ENCODE peak calls at places on chromosome 9, in ten cellular contexts. Z, K, H, J, Q, A, R, D, M and O are unnamed samples.

GRCh38 chr9:130846487-130847305 is 11.6 kb downstream of the ABL1 start:
- DNase-seq in A (no peak), M (no peak), Z (no peak), K (peak; percentile 64), J (peak; percentile 83), R (no peak), D (peak; percentile 91), Q (peak; percentile 79), H (no peak), O (no peak)

GRCh38 chr9:17906841-17907779 is 328.2 kb downstream of the SH3GL2 start:
- DNase-seq in K (no peak), R (no peak), H (no peak), A (no peak), Z (no peak), J (no peak), D (no peak), M (no peak), Q (no peak), O (no peak)

GRCh38 chr9:107899961-107900330 is 410.4 kb upstream of the KLF4 start:
- DNase-seq in J (no peak), Z (no peak), R (no peak), Q (no peak), M (no peak), H (no peak), A (no peak), D (no peak), K (no peak), O (no peak)

GRCh38 chr9:115008536-115008935 is 78.1 kb upstream of the TNFSF8 start:
- DNase-seq in A (no peak), D (peak; percentile 80), R (no peak), H (no peak), Q (peak; percentile 85), Z (no peak), K (no peak), J (peak; percentile 97), M (no peak), O (no peak)

GRCh38 chr9:82650368-82650767 is 412.6 kb downstream of the RASEF start:
- DNase-seq in J (no peak), R (no peak), K (no peak), M (no peak), Q (no peak), A (no peak), D (no peak), H (no peak), Z (no peak), O (no peak)

GRCh38 chr9:123302348-123303214 is 34.2 kb upstream of the STRBP start:
- DNase-seq in J (no peak), K (no peak), H (no peak), Q (no peak), Z (no peak), D (no peak), R (no peak), A (no peak), M (no peak), O (no peak)

GRCh38 chr9:36832232-36832795 is 201.8 kb downstream of the PAX5 start:
- DNase-seq in Q (no peak), J (no peak), M (no peak), R (no peak), H (no peak), K (no peak), D (no peak), A (no peak), Z (no peak), O (no peak)

GRCh38 chr9:86700601-86701000 is 246.7 kb downstream of the GAS1 start:
- DNase-seq in A (peak; percentile 7), D (peak; percentile 22), M (no peak), R (no peak), K (peak; percentile 82), Z (peak; percentile 60), Q (no peak), J (peak; percentile 80), H (no peak), O (no peak)

GRCh38 chr9:13705356-13705755 is 425.9 kb upstream of the MPDZ start:
- DNase-seq in K (no peak), A (no peak), R (no peak), Q (peak; percentile 16), M (no peak), Z (no peak), J (peak; percentile 46), H (no peak), D (no peak), O (no peak)

GRCh38 chr9:128771094-128771721 is 519 bp downstream of the ZER1 start:
- DNase-seq in Q (peak; percentile 44), K (no peak), H (peak; percentile 20), A (no peak), D (peak; percentile 10), J (peak; percentile 20), M (peak; percentile 45), Z (peak; percentile 69), R (peak; percentile 42), O (no peak)

GRCh38 chr9:88043647-88044046 is 69.3 kb upstream of the CDK20 start:
- DNase-seq in A (no peak), Z (no peak), J (no peak), D (no peak), M (no peak), H (no peak), Q (no peak), R (no peak), K (no peak), O (no peak)

GRCh38 chr9:81125446-81126092 is 563.8 kb downstream of the TLE1 start:
- DNase-seq in J (peak; percentile 69), Q (no peak), R (no peak), Z (no peak), A (no peak), H (no peak), M (no peak), D (no peak), K (no peak), O (no peak)

GRCh38 chr9:17695482-17695881 is 116.6 kb downstream of the SH3GL2 start:
- DNase-seq in Q (no peak), J (no peak), M (no peak), A (no peak), K (no peak), R (no peak), D (no peak), Z (no peak), H (no peak), O (no peak)

GRCh38 chr9:38371495-38371894 is 21.0 kb upstream of the ALDH1B1 start:
- DNase-seq in Z (peak; percentile 62), D (no peak), A (no peak), H (peak; percentile 21), M (peak; percentile 43), Q (no peak), R (no peak), J (peak; percentile 55), K (no peak), O (peak; percentile 10)

GRCh38 chr9:129178983-129179382 is 922 bp upstream of the IER5L start:
- DNase-seq in Q (no peak), Z (no peak), H (no peak), D (no peak), R (no peak), A (no peak), M (no peak), J (no peak), K (no peak), O (no peak)

GRCh38 chr9:18496586-18496985 is 22.6 kb downstream of the ADAMTSL1 start:
- DNase-seq in Z (no peak), D (no peak), M (no peak), J (no peak), R (no peak), Q (no peak), K (no peak), A (no peak), H (no peak), O (no peak)

GRCh38 chr9:38362912-38363588 is 29.5 kb upstream of the ALDH1B1 start:
- DNase-seq in J (peak; percentile 79), R (peak; percentile 61), Q (peak; percentile 70), D (peak; percentile 43), M (peak; percentile 63), H (peak; percentile 31), A (peak; percentile 9), Z (no peak), K (no peak), O (no peak)

GRCh38 chr9:18296702-18297531 is 177.0 kb upstream of the ADAMTSL1 start:
- DNase-seq in H (no peak), D (peak; percentile 2), R (no peak), M (no peak), Z (no peak), K (no peak), Q (no peak), J (peak; percentile 27), A (no peak), O (no peak)

GRCh38 chr9:121658591-121658990 is 7.2 kb downstream of the DAB2IP start:
- DNase-seq in J (no peak), Q (no peak), K (no peak), A (no peak), H (no peak), Z (no peak), R (no peak), M (no peak), D (no peak), O (no peak)

GRCh38 chr9:138014570-138014958 is 137.0 kb downstream of the CACNA1B start:
- DNase-seq in J (no peak), K (peak; percentile 25), H (no peak), R (no peak), D (no peak), Q (no peak), Z (no peak), A (no peak), M (no peak), O (no peak)